ENCODE peak calls at places on chromosomes 7 and 10, in ten cellular contexts. U, I, O, H, D, J, A, W, G and P are unnamed samples.
A peak's percentile ranks its signal among the peaks of the same experiment; 100 is the strongest.

GRCh38 chr7:55325371-55325792 is 39.8 kb upstream of the LANCL2 start:
- DNase-seq in D (peak; percentile 95), G (no peak), U (peak; percentile 77), J (no peak), W (no peak), A (no peak), I (no peak), O (no peak), H (no peak), P (peak; percentile 71)

GRCh38 chr10:12782537-12782936 is 219.0 kb downstream of the CCDC3 start:
- DNase-seq in A (peak; percentile 42), J (peak; percentile 58), W (no peak), H (peak; percentile 47), G (peak; percentile 60), O (peak; percentile 19), D (peak; percentile 29), U (peak; percentile 64), I (peak; percentile 61), P (no peak)

GRCh38 chr7:69787736-69788431 is 189.6 kb downstream of the AUTS2 start:
- DNase-seq in H (no peak), D (no peak), J (no peak), U (no peak), A (no peak), O (no peak), W (no peak), G (no peak), I (no peak), P (no peak)

GRCh38 chr10:35639651-35640311 is 2.3 kb downstream of the FZD8 start:
- DNase-seq in W (peak; percentile 79), U (no peak), A (no peak), I (peak; percentile 51), H (peak; percentile 14), J (peak; percentile 48), D (peak; percentile 70), O (peak; percentile 56), G (peak; percentile 23), P (no peak)

GRCh38 chr10:44325878-44326277 is 59.0 kb downstream of the CXCL12 start:
- DNase-seq in I (no peak), J (no peak), W (no peak), O (no peak), U (peak; percentile 3), A (no peak), H (no peak), D (no peak), G (no peak), P (no peak)

GRCh38 chr7:69967152-69967591 is 368.9 kb downstream of the AUTS2 start:
- DNase-seq in U (peak; percentile 53), G (peak; percentile 34), I (no peak), D (no peak), A (no peak), J (no peak), H (no peak), O (peak; percentile 72), W (no peak), P (peak; percentile 70)

GRCh38 chr7:45435846-45436245 is 138.3 kb upstream of the ADCY1 start:
- DNase-seq in J (no peak), H (no peak), U (no peak), A (no peak), O (no peak), I (no peak), D (peak; percentile 47), G (no peak), W (no peak), P (no peak)

GRCh38 chr10:55892276-55892675 is 468.8 kb downstream of the ZWINT start:
- DNase-seq in A (no peak), U (no peak), W (no peak), O (no peak), D (no peak), J (no peak), I (no peak), G (no peak), H (no peak), P (no peak)

GRCh38 chr10:98134117-98134430 is 383 bp upstream of the R3HCC1L start:
- DNase-seq in G (no peak), A (no peak), O (no peak), D (no peak), J (no peak), H (no peak), I (no peak), W (no peak), U (no peak), P (no peak)

GRCh38 chr7:72098812-72099211 is 313.3 kb downstream of the CALN1 start:
- DNase-seq in I (no peak), H (no peak), W (no peak), G (no peak), A (no peak), D (no peak), U (no peak), J (no peak), O (no peak), P (no peak)

GRCh38 chr10:13642293-13642692 is 55.5 kb downstream of the PRPF18 start:
- DNase-seq in J (no peak), H (no peak), O (no peak), A (no peak), W (no peak), G (no peak), U (no peak), I (no peak), D (no peak), P (no peak)

GRCh38 chr7:109996411-109996810 is 1094.5 kb upstream of the LRRN3 start:
- DNase-seq in O (no peak), H (no peak), J (no peak), D (no peak), U (no peak), A (no peak), W (no peak), G (no peak), I (no peak), P (no peak)

DNA sequence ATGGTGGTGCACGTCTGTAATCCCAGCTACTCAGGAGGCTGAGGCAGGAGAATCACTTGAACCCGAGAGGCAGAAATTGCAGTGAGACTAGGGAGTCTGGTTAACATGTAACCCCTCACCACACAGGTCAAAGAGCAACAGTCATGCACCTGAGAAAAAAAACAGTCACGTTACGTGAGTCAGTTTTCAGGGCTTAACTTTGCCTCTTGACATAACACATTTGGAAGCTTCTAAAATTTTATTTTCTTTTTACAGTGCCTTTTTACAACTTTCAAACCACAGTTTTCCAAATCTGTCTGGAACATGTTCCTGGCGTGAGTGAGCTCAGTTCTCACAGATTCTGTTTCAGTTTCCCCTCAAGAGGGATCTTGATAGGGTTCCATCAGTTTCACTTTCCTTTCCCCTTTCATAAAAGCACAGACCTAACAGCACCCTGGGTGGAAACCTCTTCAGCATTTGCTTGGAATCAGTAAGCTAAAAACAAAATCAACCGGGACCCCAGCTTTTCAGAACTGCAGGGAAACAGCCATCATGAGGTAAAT is 4.4 kb downstream of the IFIT3 start:
- DNase-seq in J (peak; percentile 60), D (peak; percentile 78), G (no peak), I (no peak), W (no peak), H (no peak), O (peak; percentile 22), A (no peak), U (no peak), P (no peak)
- TF ChIP-seq POLR2A in J (no peak), D (no peak), G (no peak), I (no peak), W (no peak), H (no peak), O (no peak), A (no peak), U (no peak), P (no peak)

DNA sequence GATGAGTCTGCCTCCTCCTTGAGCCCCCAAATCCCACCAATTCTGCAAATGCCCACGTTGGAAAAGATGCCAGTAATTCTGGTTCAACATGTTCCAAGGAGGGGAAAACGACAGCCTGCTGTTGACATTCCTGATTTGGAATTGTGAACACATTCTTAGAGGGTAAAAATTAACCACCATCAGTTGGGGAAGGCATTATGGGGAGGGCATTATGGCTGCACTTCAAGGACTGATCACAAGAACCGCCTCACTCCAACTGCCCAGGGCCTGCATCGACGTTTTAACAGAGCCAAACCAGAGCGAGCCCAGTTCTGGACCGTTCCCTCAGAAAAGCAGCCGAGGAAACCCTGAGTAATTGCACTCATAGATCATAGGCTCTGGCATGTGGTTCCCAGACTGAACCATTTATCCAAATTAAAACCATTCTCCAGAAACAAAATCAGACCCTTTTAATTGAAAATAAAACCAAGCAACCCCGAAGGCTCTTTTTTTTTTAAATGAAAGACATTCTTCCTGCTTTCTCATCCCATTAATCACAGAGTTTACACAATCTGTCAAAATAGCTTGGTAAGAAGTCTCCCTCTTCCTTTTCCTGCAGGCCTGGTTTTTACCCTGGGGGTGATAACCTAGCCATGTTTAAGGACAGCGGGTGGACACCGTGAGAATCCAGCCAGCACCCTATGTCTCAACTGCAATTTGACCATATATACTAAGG is 8.0 kb downstream of the TNS3 start:
- DNase-seq in W (no peak), I (peak; percentile 81), U (peak; percentile 83), H (no peak), D (peak; percentile 87), G (peak; percentile 67), O (peak; percentile 63), A (no peak), J (peak; percentile 43), P (no peak)
- H3K4me1 ChIP-seq in W (peaks cover 100% of the 10 kb centered on the region), I (peaks cover 100% of the 10 kb centered on the region), U (peaks cover 100% of the 10 kb centered on the region), H (peaks cover 88% of the 10 kb centered on the region), D (peaks cover 53% of the 10 kb centered on the region), G (peaks cover 21% of the 10 kb centered on the region), O (peaks cover 90% of the 10 kb centered on the region), A (peaks cover 55% of the 10 kb centered on the region), J (peaks cover 9% of the 10 kb centered on the region), P (peaks cover 22% of the 10 kb centered on the region)

GRCh38 chr7:90211391-90212148 is at the start of gene STEAP2:
- DNase-seq in A (peak; percentile 82), H (peak; percentile 89), W (peak; percentile 90), O (peak; percentile 95), U (peak; percentile 93), G (peak; percentile 95), D (peak; percentile 85), I (peak; percentile 94), J (peak; percentile 94), P (peak; percentile 83)
- TF ChIP-seq POLR2A in A (no peak), H (peak; percentile 80), W (no peak), O (no peak), U (no peak), G (peak; percentile 65), D (no peak), I (peak; percentile 65), J (peak; percentile 65), P (no peak)

GRCh38 chr10:104336829-104337526 is 1.3 kb downstream of the ITPRIP start:
- DNase-seq in A (no peak), U (peak; percentile 48), W (peak; percentile 29), J (peak; percentile 47), I (no peak), O (no peak), H (no peak), D (peak; percentile 80), G (no peak), P (no peak)

GRCh38 chr10:104340099-104340594 is 1.9 kb upstream of the ITPRIP start:
- DNase-seq in G (no peak), W (no peak), A (no peak), H (no peak), I (no peak), D (no peak), J (no peak), O (no peak), U (no peak), P (no peak)

GRCh38 chr10:104337527-104337984 is 709 bp downstream of the ITPRIP start:
- DNase-seq in O (peak; percentile 42), H (peak; percentile 63), U (peak; percentile 73), I (peak; percentile 47), G (no peak), J (peak; percentile 46), W (peak; percentile 89), D (peak; percentile 37), A (no peak), P (peak; percentile 58)

GRCh38 chr10:104339469-104340098 is 1.3 kb upstream of the ITPRIP start:
- DNase-seq in D (peak; percentile 77), O (peak; percentile 80), H (peak; percentile 43), A (no peak), U (peak; percentile 83), W (no peak), I (peak; percentile 42), J (peak; percentile 93), G (peak; percentile 62), P (no peak)

GRCh38 chr10:104337985-104338735 is at the start of gene ITPRIP:
- DNase-seq in U (peak; percentile 87), O (peak; percentile 76), A (peak; percentile 69), I (peak; percentile 78), D (peak; percentile 87), J (peak; percentile 93), W (peak; percentile 93), G (peak; percentile 72), H (peak; percentile 81), P (peak; percentile 84)
- H3K4me1 ChIP-seq in U (peaks cover 37% of the 10 kb centered on the region), O (peaks cover 50% of the 10 kb centered on the region), A (peaks cover 37% of the 10 kb centered on the region), I (peaks cover 40% of the 10 kb centered on the region), D (peaks cover 31% of the 10 kb centered on the region), J (peaks cover 53% of the 10 kb centered on the region), W (peaks cover 57% of the 10 kb centered on the region), G (peaks cover 24% of the 10 kb centered on the region), H (peaks cover 60% of the 10 kb centered on the region), P (peaks cover 10% of the 10 kb centered on the region)